ENCODE peak calls at places on chromosomes 3 and 15, in six cellular contexts. F, Q, B, G, K and V are unnamed samples.

GRCh38 chr15:67091073-67091965 is 25.9 kb downstream of the SMAD3 start:
- DNase-seq in Q (peak), B (peak), K (peak), F (peak), G (peak), V (peak)

GRCh38 chr15:77410701-77411613 is 8.9 kb downstream of the PEAK1 start:
- DNase-seq in F (no peak), G (no peak), B (no peak), K (no peak), Q (no peak), V (no peak)

GRCh38 chr15:51750942-51751686 is at the start of gene TMOD2:
- DNase-seq in Q (peak), K (peak), G (no peak), F (peak), B (peak), V (no peak)

GRCh38 chr3:50552058-50552435 is 15.5 kb downstream of the C3orf18 start:
- DNase-seq in K (no peak), G (no peak), B (no peak), F (no peak), Q (no peak), V (no peak)

GRCh38 chr15:76208786-76209424 is 102.4 kb downstream of the ETFA start:
- DNase-seq in K (no peak), G (no peak), F (peak), B (no peak), Q (no peak), V (no peak)

GRCh38 chr3:194034556-194035336 is 101.2 kb upstream of the HES1 start:
- DNase-seq in B (no peak), K (no peak), Q (no peak), F (no peak), G (no peak), V (no peak)

GRCh38 chr3:149085828-149086231 is 503 bp downstream of the HLTF start:
- DNase-seq in K (peak), F (peak), G (peak), B (peak), Q (no peak), V (no peak)

GRCh38 chr15:93087825-93088199 is 1.2 kb downstream of the RGMA start:
- DNase-seq in F (peak), Q (peak), G (peak), K (peak), B (peak), V (peak)

GRCh38 chr3:165464736-165465135 is 268.6 kb upstream of the SLITRK3 start:
- DNase-seq in K (peak), F (no peak), B (no peak), Q (no peak), G (no peak), V (no peak)

GRCh38 chr3:53254190-53254809 is 1.5 kb downstream of the TKT start:
- DNase-seq in F (peak), G (peak), K (no peak), B (no peak), Q (no peak), V (no peak)

GRCh38 chr3:167728176-167728575 is 6.5 kb downstream of the PDCD10 start:
- DNase-seq in Q (no peak), K (peak), G (no peak), B (no peak), F (no peak), V (no peak)

GRCh38 chr3:64612082-64612860 is 75.5 kb downstream of the ADAMTS9 start:
- DNase-seq in F (peak), Q (no peak), G (no peak), B (peak), K (no peak), V (no peak)

GRCh38 chr3:42256135-42256819 is 9.7 kb downstream of the CCK start:
- DNase-seq in F (no peak), B (no peak), Q (no peak), G (peak), K (peak), V (no peak)

GRCh38 chr15:76065267-76065666 is 5.5 kb downstream of the TMEM266 start:
- DNase-seq in F (peak), K (no peak), B (no peak), G (no peak), Q (no peak), V (no peak)

GRCh38 chr3:111590096-111590491 is 5.1 kb downstream of the ZBED2 start:
- DNase-seq in B (no peak), F (no peak), G (no peak), K (peak), Q (no peak), V (no peak)

GRCh38 chr3:23749589-23749988 is 56.2 kb upstream of the UBE2E1 start:
- DNase-seq in K (no peak), B (no peak), F (peak), G (no peak), Q (no peak), V (no peak)

GRCh38 chr3:66662894-66663293 is 162.1 kb upstream of the LRIG1 start:
- DNase-seq in G (no peak), Q (no peak), K (no peak), B (no peak), F (no peak), V (no peak)

GRCh38 chr3:2937055-2937454 is 173.1 kb downstream of the IL5RA start:
- DNase-seq in F (peak), G (no peak), Q (no peak), K (no peak), B (no peak), V (no peak)

GRCh38 chr3:159322322-159322939 is 520.6 kb downstream of the MFSD1 start:
- DNase-seq in Q (no peak), K (peak), G (no peak), B (no peak), F (peak), V (no peak)

GRCh38 chr3:14876942-14877341 is 58.2 kb downstream of the FGD5 start:
- DNase-seq in G (peak), B (peak), F (no peak), Q (no peak), K (peak), V (peak)

GRCh38 chr3:37991109-37991508 is 523 bp downstream of the VILL start:
- DNase-seq in B (peak), K (no peak), Q (no peak), G (no peak), F (no peak), V (no peak)

DNA sequence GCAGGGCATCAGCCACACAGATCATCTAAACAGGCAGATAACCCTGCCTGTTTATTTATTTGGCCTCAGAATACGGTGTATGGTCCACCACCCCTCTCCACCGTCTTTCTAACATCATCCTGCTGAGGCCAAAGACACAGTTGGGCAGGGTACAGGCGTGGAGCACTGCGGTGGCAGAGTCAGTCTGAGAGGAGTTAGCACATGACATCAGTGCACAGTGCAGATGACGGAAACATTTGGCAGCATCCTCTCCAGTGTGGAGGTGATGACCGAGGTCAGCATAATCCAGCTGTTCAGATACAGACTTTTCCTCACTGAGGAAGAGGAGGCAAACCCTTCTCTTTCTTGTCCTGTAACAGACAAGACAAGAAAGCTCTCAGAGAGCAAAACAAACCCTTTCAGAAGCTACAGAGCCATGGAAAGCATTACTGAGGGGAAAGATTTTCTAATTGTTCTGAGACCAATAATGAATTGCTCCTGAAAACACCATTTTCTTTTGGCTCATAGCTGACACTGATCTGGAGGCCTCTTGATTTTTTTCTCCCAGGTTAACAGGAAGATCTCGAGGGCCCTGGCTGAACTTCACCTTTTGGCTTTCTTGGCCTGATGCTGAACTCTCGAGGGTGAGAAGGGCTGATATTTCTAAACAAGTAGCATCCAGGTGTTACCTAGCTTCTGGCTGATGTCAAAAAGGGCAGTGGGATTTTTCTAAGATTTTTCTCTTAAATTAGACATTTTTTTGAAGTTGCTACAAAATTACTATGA is 20.1 kb upstream of the NFKBIZ start:
- DNase-seq in G (no peak), K (no peak), F (no peak), Q (peak), B (peak), V (peak)
- TF ChIP-seq POLR2A in G (no peak), K (no peak), F (no peak), Q (no peak), B (peak), V (no peak)

GRCh38 chr3:46908986-46909534 is 31.5 kb downstream of the PTH1R start:
- DNase-seq in F (no peak), G (no peak), B (peak), K (no peak), Q (no peak), V (no peak)
- TF ChIP-seq POLR2A in F (no peak), G (no peak), B (no peak), K (no peak), Q (no peak), V (no peak)

GRCh38 chr15:40845511-40846284 is 1.9 kb downstream of the SPINT1 start:
- DNase-seq in G (no peak), K (no peak), B (no peak), F (no peak), Q (no peak), V (peak)
- TF ChIP-seq POLR2A in G (no peak), K (no peak), B (peak), F (no peak), Q (peak), V (no peak)

GRCh38 chr3:124276163-124276862 is 284.4 kb upstream of the ROPN1 start:
- DNase-seq in G (no peak), K (no peak), B (no peak), Q (no peak), F (no peak), V (no peak)
- TF ChIP-seq POLR2A in G (no peak), K (no peak), B (no peak), Q (no peak), F (no peak), V (no peak)